ENCODE peak calls at places on chromosomes 4 and X, in nine cellular contexts. L is esophagus squamous epithelium, E is brain microvascular endothelial cell, X is suprapubic skin, B is endodermal cell, P is pancreas, U is breast epithelium, H is bronchial epithelial cell, I is GM12878. G is an unnamed sample.

GRCh38 chrX:42783456-42783855 is 5.5 kb upstream of the PPP1R2C start:
- DNase-seq in X (no peak), L (no peak), U (no peak), I (no peak), B (no peak), E (no peak), P (no peak), H (no peak), G (no peak)

GRCh38 chrX:153381684-153382532 is 19.2 kb downstream of the PNMA6E start:
- DNase-seq in U (no peak), I (no peak), X (no peak), E (peak; percentile 87), H (no peak), B (peak; percentile 63), L (no peak), P (peak; percentile 78), G (no peak)

GRCh38 chr4:25767877-25768475 is 94.8 kb downstream of the SEL1L3 start:
- DNase-seq in E (peak; percentile 70), U (no peak), H (peak; percentile 63), X (no peak), B (peak; percentile 88), P (no peak), L (no peak), I (no peak), G (peak; percentile 25)

GRCh38 chr4:106773106-106773905 is 262.8 kb downstream of the DKK2 start:
- DNase-seq in H (peak; percentile 5), X (peak; percentile 59), L (no peak), B (no peak), E (peak; percentile 14), I (no peak), U (no peak), P (no peak), G (no peak)

GRCh38 chrX:74579597-74580209 is 34.7 kb downstream of the RLIM start:
- DNase-seq in L (no peak), E (no peak), P (no peak), X (no peak), U (no peak), H (no peak), B (no peak), I (no peak), G (no peak)

GRCh38 chrX:131626681-131627296 is 82.9 kb downstream of the OR13H1 start:
- DNase-seq in P (no peak), X (no peak), L (no peak), H (no peak), I (no peak), E (no peak), B (peak; percentile 38), U (no peak), G (no peak)

GRCh38 chr4:53128959-53129358 is 236.9 kb downstream of the SCFD2 start:
- DNase-seq in U (no peak), H (no peak), X (no peak), E (no peak), P (no peak), I (no peak), L (no peak), B (no peak), G (no peak)

GRCh38 chrX:2609431-2610238 is 81.5 kb upstream of the CD99 start:
- DNase-seq in U (no peak), X (no peak), P (no peak), L (no peak), I (no peak), H (peak; percentile 45), E (no peak), B (peak; percentile 73), G (no peak)

GRCh38 chrX:21975827-21976226 is 35.3 kb downstream of the SMS start:
- DNase-seq in X (no peak), U (no peak), P (no peak), B (no peak), E (peak; percentile 47), H (peak; percentile 56), I (no peak), L (no peak), G (no peak)

GRCh38 chr4:178293601-178294000 is 851.4 kb upstream of the AGA start:
- DNase-seq in I (no peak), U (no peak), L (no peak), P (no peak), X (no peak), H (no peak), E (no peak), B (no peak), G (no peak)

GRCh38 chrX:40392599-40392998 is 188.2 kb upstream of the ATP6AP2 start:
- DNase-seq in I (no peak), B (peak; percentile 63), E (no peak), U (no peak), X (no peak), P (no peak), H (no peak), L (no peak), G (no peak)

GRCh38 chr4:7073526-7074390 is 5.9 kb upstream of the GRPEL1 start:
- DNase-seq in I (no peak), X (no peak), U (no peak), H (peak; percentile 60), L (no peak), E (peak; percentile 62), B (peak; percentile 86), P (no peak), G (no peak)

GRCh38 chrX:122626871-122627270 is 557.2 kb upstream of the GRIA3 start:
- DNase-seq in U (no peak), X (no peak), I (no peak), P (no peak), L (no peak), H (peak; percentile 82), E (no peak), B (no peak), G (no peak)
- H3K4me3 ChIP-seq in U (no peak overlapping the region), X (no peak overlapping the region), I (no peak overlapping the region), P (no peak overlapping the region), L (no peak overlapping the region), H (no peak overlapping the region), E (no peak overlapping the region), B (no peak overlapping the region), G (no peak overlapping the region)

GRCh38 chrX:47098746-47099145 is 20.5 kb downstream of the RGN start:
- DNase-seq in B (peak; percentile 35), I (no peak), X (no peak), L (no peak), U (no peak), H (no peak), P (no peak), E (no peak), G (no peak)

GRCh38 chrX:47091149-47091775 is 13.0 kb downstream of the RGN start:
- DNase-seq in I (peak; percentile 31), X (no peak), P (no peak), H (no peak), E (no peak), U (no peak), B (no peak), L (no peak), G (no peak)

GRCh38 chrX:47093860-47094259 is 15.6 kb downstream of the RGN start:
- DNase-seq in B (no peak), H (no peak), X (no peak), I (no peak), U (no peak), L (no peak), E (no peak), P (no peak), G (no peak)

GRCh38 chrX:47097018-47097417 is 18.8 kb downstream of the RGN start:
- DNase-seq in E (no peak), H (no peak), B (peak; percentile 34), P (no peak), I (no peak), L (no peak), U (no peak), X (no peak), G (no peak)

DNA sequence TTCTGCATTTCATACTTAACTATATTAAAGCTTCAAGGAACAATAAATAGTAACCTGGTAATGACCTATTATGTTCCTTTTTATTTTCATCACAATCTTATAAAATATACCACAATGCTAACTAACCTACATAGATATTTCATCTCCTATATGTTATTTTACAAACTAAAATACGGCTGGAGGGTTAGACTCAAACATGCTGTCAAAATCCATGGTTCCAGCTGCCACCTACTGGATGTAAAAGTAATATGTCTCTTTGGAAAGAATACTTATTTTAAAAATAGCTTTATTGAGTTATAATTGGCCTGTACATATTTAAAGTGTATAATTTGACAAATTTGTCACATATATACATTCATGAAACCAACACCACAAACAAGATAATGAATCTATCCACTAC is 15.0 kb downstream of the RGN start:
- DNase-seq in U (no peak), P (no peak), X (no peak), B (no peak), L (no peak), I (no peak), E (peak; percentile 20), H (peak; percentile 15), G (no peak)
- TF ChIP-seq CTCF in U (peak; percentile 31), P (no peak), X (no peak), B (peak; percentile 77), L (peak; percentile 32), I (peak; percentile 51), E (peak; percentile 62), H (no peak), G (peak; percentile 43)

DNA sequence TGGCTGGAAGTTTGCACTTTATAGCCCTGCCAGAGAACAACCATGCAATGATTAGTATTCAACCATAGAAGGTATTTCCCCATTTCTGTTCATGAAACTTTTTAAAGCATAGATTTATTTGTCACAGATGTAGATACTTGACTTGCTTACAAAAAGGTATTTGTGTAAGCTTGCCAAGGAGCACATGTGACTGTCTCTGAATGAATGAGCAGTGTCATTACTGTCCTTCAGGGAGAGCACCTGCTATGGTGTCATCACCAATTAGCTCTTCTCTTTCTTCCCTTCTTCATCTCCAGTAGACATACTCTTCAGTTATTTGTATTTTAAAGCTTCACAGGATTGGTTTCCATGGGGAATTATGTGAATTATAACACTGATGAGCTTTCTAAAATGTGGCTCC is 1064.7 kb upstream of the GRIA3 start:
- DNase-seq in U (no peak), P (no peak), L (no peak), X (no peak), H (no peak), E (no peak), I (no peak), B (no peak), G (no peak)
- H3K4me3 ChIP-seq in U (no peak overlapping the region), P (no peak overlapping the region), L (no peak overlapping the region), X (no peak overlapping the region), H (no peak overlapping the region), E (no peak overlapping the region), I (no peak overlapping the region), B (no peak overlapping the region), G (no peak overlapping the region)

DNA sequence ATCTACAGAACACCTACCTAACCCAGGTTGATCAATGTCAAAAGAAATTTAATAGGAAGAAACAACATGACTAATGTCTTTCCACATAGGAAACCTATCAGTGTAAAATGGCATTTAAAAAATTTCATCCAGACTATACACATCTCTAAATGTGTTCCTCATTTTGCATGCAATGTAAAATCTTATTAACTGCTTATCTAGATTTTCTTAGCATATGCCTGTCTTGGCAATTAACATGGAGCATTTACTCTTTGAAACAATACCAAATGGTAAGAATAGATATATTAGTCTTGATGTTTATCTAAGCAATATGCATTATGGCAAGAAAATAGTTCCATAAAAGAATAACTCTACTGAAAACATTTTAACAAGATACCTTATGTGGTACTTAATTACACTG is 199.8 kb downstream of the TRAM1L1 start:
- DNase-seq in X (no peak), H (no peak), U (no peak), E (no peak), P (no peak), B (no peak), L (no peak), I (no peak), G (no peak)
- TF ChIP-seq CTCF in X (no peak), H (no peak), U (no peak), E (no peak), P (no peak), B (no peak), L (no peak), I (no peak), G (no peak)

G was measured in GM06990.